ENCODE peak calls at places on chromosomes 3 and 15, in five cellular contexts. One of them, this sample, is unnamed.

GRCh38 chr3:54822206-54822605 is 105.7 kb downstream of the LRTM1 start:
- DNase-seq in OCI-LY7: no peak
- DNase-seq in mammary epithelial cell: peak
- DNase-seq in A549: no peak
- DNase-seq in fibroblast of lung: peak
- DNase-seq in this sample: no peak

GRCh38 chr3:66379565-66379964 is 121.3 kb downstream of the LRIG1 start:
- DNase-seq in OCI-LY7: no peak
- DNase-seq in mammary epithelial cell: no peak
- DNase-seq in A549: no peak
- DNase-seq in fibroblast of lung: no peak
- DNase-seq in this sample: no peak

GRCh38 chr15:64536244-64536836 is 76.0 kb downstream of the ZNF609 start:
- DNase-seq in OCI-LY7: no peak
- DNase-seq in mammary epithelial cell: peak
- DNase-seq in A549: peak
- DNase-seq in fibroblast of lung: peak
- DNase-seq in this sample: peak

GRCh38 chr15:63856711-63857458 is 23.1 kb upstream of the HERC1 start:
- DNase-seq in OCI-LY7: no peak
- DNase-seq in mammary epithelial cell: peak
- DNase-seq in A549: no peak
- DNase-seq in fibroblast of lung: peak
- DNase-seq in this sample: no peak

GRCh38 chr3:107578523-107578922 is 55.8 kb downstream of the BBX start:
- DNase-seq in OCI-LY7: no peak
- DNase-seq in mammary epithelial cell: no peak
- DNase-seq in A549: no peak
- DNase-seq in fibroblast of lung: no peak
- DNase-seq in this sample: no peak

GRCh38 chr3:51974963-51975856 is at the start of gene ABHD14A:
- DNase-seq in OCI-LY7: peak
- DNase-seq in mammary epithelial cell: peak
- DNase-seq in A549: peak
- DNase-seq in fibroblast of lung: peak
- DNase-seq in this sample: peak

GRCh38 chr3:65888980-65889706 is 149.6 kb downstream of the MAGI1 start:
- DNase-seq in OCI-LY7: no peak
- DNase-seq in mammary epithelial cell: peak
- DNase-seq in A549: peak
- DNase-seq in fibroblast of lung: peak
- DNase-seq in this sample: peak

GRCh38 chr3:17424137-17424536 is 318.3 kb downstream of the TBC1D5 start:
- DNase-seq in OCI-LY7: no peak
- DNase-seq in mammary epithelial cell: no peak
- DNase-seq in A549: no peak
- DNase-seq in fibroblast of lung: no peak
- DNase-seq in this sample: no peak

GRCh38 chr3:156293566-156293965 is 173.2 kb downstream of the KCNAB1 start:
- DNase-seq in OCI-LY7: no peak
- DNase-seq in mammary epithelial cell: no peak
- DNase-seq in A549: no peak
- DNase-seq in fibroblast of lung: no peak
- DNase-seq in this sample: no peak

GRCh38 chr15:78108300-78109084 is 16.1 kb downstream of the SH2D7 start:
- DNase-seq in OCI-LY7: peak
- DNase-seq in mammary epithelial cell: peak
- DNase-seq in A549: peak
- DNase-seq in fibroblast of lung: peak
- DNase-seq in this sample: peak

GRCh38 chr3:195892355-195893120 is 15.8 kb downstream of the TNK2 start:
- DNase-seq in OCI-LY7: no peak
- DNase-seq in mammary epithelial cell: peak
- DNase-seq in A549: no peak
- DNase-seq in fibroblast of lung: peak
- DNase-seq in this sample: no peak

GRCh38 chr3:115602194-115602593 is 21.1 kb upstream of the GAP43 start:
- DNase-seq in OCI-LY7: no peak
- DNase-seq in mammary epithelial cell: no peak
- DNase-seq in A549: no peak
- DNase-seq in fibroblast of lung: no peak
- DNase-seq in this sample: no peak

GRCh38 chr3:54712539-54712938 is 215.3 kb downstream of the LRTM1 start:
- DNase-seq in OCI-LY7: no peak
- DNase-seq in mammary epithelial cell: no peak
- DNase-seq in A549: no peak
- DNase-seq in fibroblast of lung: peak
- DNase-seq in this sample: no peak

GRCh38 chr3:129565902-129566301 is 22.9 kb downstream of the H1-8 start:
- DNase-seq in OCI-LY7: no peak
- DNase-seq in mammary epithelial cell: no peak
- DNase-seq in A549: no peak
- DNase-seq in fibroblast of lung: no peak
- DNase-seq in this sample: no peak

GRCh38 chr3:38015485-38015884 is 14.0 kb downstream of the PLCD1 start:
- DNase-seq in OCI-LY7: no peak
- DNase-seq in mammary epithelial cell: no peak
- DNase-seq in A549: no peak
- DNase-seq in fibroblast of lung: no peak
- DNase-seq in this sample: no peak

GRCh38 chr3:53153267-53153823 is 7.7 kb upstream of the PRKCD start:
- DNase-seq in OCI-LY7: no peak
- DNase-seq in mammary epithelial cell: no peak
- DNase-seq in A549: no peak
- DNase-seq in fibroblast of lung: no peak
- DNase-seq in this sample: no peak

GRCh38 chr15:60479711-60480110 is 769 bp upstream of the ICE2 start:
- DNase-seq in OCI-LY7: peak
- DNase-seq in mammary epithelial cell: no peak
- DNase-seq in A549: no peak
- DNase-seq in fibroblast of lung: no peak
- DNase-seq in this sample: no peak
- H3K4me2 ChIP-seq in OCI-LY7: peak
- H3K4me2 ChIP-seq in mammary epithelial cell: peak
- H3K4me2 ChIP-seq in A549: peak
- H3K4me2 ChIP-seq in fibroblast of lung: peak
- H3K4me2 ChIP-seq in this sample: peak

DNA sequence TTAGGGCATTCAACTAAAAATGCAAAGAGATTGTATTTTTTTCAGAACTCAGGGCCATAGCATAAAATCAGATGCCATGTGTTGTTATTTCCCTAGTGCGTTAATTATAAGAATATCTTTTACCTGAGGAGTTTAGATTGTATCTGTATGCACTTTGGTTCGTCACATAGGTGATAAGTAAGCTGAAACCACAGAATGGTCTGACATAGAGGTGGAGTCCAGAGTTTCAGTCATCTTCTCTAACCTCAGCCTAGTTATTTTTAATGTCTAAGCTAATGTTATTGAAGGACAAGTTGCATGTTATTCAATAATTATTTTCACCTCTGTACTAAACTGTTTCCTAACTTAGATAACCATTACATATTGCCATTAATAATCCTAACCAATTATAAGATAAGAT is 27.1 kb upstream of the CNTN4 start:
- DNase-seq in OCI-LY7: no peak
- DNase-seq in mammary epithelial cell: no peak
- DNase-seq in A549: no peak
- DNase-seq in fibroblast of lung: no peak
- DNase-seq in this sample: no peak
- H3K4me2 ChIP-seq in OCI-LY7: no peak
- H3K4me2 ChIP-seq in mammary epithelial cell: no peak
- H3K4me2 ChIP-seq in A549: no peak
- H3K4me2 ChIP-seq in fibroblast of lung: no peak
- H3K4me2 ChIP-seq in this sample: no peak

DNA sequence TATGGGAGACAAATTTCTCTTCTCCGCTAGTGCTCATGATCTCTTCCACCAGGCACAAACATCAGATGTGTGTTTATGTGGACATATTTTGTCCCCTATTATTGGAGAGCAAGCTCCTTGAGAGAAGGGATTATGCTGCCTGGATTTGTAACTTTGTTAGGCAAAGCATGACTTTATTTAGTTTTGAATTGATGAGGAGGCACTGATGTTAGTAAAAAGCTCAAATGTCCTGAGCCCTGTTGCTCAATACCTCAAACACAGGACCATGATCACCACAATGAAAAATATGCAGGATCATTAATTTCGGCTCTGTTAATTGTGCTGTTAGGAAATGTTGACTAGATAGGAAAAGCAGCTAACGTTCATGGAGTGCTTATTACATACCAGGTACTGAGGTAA is 29.1 kb downstream of the SCG5 start:
- DNase-seq in OCI-LY7: no peak
- DNase-seq in mammary epithelial cell: no peak
- DNase-seq in A549: no peak
- DNase-seq in fibroblast of lung: no peak
- DNase-seq in this sample: no peak
- H3K4me2 ChIP-seq in OCI-LY7: no peak
- H3K4me2 ChIP-seq in mammary epithelial cell: peak
- H3K4me2 ChIP-seq in A549: no peak
- H3K4me2 ChIP-seq in fibroblast of lung: no peak
- H3K4me2 ChIP-seq in this sample: no peak

GRCh38 chr3:106399208-106399607 is 530.4 kb upstream of the CBLB start:
- DNase-seq in OCI-LY7: no peak
- DNase-seq in mammary epithelial cell: no peak
- DNase-seq in A549: no peak
- DNase-seq in fibroblast of lung: peak
- DNase-seq in this sample: no peak
- H3K4me2 ChIP-seq in OCI-LY7: no peak
- H3K4me2 ChIP-seq in mammary epithelial cell: no peak
- H3K4me2 ChIP-seq in A549: no peak
- H3K4me2 ChIP-seq in fibroblast of lung: no peak
- H3K4me2 ChIP-seq in this sample: no peak

GRCh38 chr15:85406916-85407315 is 26.5 kb downstream of the AKAP13 start:
- DNase-seq in OCI-LY7: no peak
- DNase-seq in mammary epithelial cell: no peak
- DNase-seq in A549: no peak
- DNase-seq in fibroblast of lung: peak
- DNase-seq in this sample: no peak

GRCh38 chr15:85403745-85404144 is 23.3 kb downstream of the AKAP13 start:
- DNase-seq in OCI-LY7: no peak
- DNase-seq in mammary epithelial cell: peak
- DNase-seq in A549: no peak
- DNase-seq in fibroblast of lung: peak
- DNase-seq in this sample: no peak

GRCh38 chr15:85405467-85405866 is 25.1 kb downstream of the AKAP13 start:
- DNase-seq in OCI-LY7: no peak
- DNase-seq in mammary epithelial cell: no peak
- DNase-seq in A549: no peak
- DNase-seq in fibroblast of lung: no peak
- DNase-seq in this sample: no peak

GRCh38 chr15:85404156-85404921 is 23.9 kb downstream of the AKAP13 start:
- DNase-seq in OCI-LY7: peak
- DNase-seq in mammary epithelial cell: no peak
- DNase-seq in A549: no peak
- DNase-seq in fibroblast of lung: no peak
- DNase-seq in this sample: no peak

DNA sequence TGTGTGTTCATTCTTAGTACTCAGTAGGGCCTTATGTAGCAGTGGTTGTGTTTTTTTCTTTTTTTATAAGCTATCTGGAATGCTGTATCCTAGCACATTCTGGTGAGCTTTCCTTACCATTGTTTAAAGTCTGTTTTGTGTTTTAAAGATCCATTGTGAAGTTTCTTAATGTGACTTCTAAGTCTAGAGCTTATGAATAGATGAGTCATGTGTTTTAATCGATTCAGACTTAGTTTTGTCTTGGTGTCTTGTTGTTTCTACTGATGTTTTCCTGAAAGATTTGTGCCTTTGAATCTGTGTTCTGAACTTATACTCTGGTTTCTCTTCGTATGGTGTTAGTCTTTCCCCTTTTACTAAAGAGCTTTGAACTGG is 24.5 kb downstream of the AKAP13 start:
- DNase-seq in OCI-LY7: no peak
- DNase-seq in mammary epithelial cell: peak
- DNase-seq in A549: no peak
- DNase-seq in fibroblast of lung: peak
- DNase-seq in this sample: no peak
- H3K4me2 ChIP-seq in OCI-LY7: peak
- H3K4me2 ChIP-seq in mammary epithelial cell: peak
- H3K4me2 ChIP-seq in A549: peak
- H3K4me2 ChIP-seq in fibroblast of lung: peak
- H3K4me2 ChIP-seq in this sample: peak

DNA sequence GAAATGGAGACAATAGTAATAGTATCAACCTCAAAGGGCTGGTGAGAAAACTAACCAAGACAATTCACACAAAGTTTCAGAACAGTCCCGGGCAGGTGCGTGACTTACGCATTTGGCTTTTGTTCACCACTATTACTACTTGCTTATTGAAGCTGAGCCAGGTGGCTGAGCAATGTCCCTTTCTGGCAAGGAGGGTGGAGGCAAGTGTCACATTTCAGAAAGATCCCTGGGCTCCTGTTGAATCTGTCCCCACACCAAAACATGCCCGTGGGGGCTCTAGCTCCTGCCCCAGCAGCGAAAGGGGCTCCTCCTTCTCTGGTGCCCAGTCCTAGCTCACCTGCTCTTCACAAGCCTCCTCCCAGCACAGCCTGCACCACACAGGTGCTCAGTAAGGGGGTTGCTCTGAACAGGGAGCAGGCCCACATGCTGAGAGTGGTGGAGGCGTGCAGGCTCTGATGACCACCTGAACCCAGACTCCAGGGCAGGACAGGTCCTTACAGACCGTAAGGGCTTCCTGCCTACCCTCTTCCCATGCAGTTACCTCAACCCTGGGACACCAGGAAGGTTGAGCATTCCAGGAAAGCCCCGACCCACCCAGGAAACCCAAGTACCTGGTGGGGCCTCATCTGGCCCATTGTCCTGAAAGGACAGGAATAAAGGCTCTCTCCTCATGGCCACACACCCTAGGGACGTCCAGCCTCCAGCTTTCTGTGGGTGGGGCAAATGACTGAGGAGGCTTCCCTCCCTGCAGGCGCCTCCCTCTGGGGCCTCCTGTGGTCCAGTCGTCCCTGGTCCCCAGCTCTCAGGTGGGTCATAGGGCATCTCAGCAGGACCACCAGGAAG is 32.6 kb downstream of the SEMA7A start:
- DNase-seq in OCI-LY7: peak
- DNase-seq in mammary epithelial cell: peak
- DNase-seq in A549: no peak
- DNase-seq in fibroblast of lung: peak
- DNase-seq in this sample: no peak
- H3K4me2 ChIP-seq in OCI-LY7: peak
- H3K4me2 ChIP-seq in mammary epithelial cell: no peak
- H3K4me2 ChIP-seq in A549: no peak
- H3K4me2 ChIP-seq in fibroblast of lung: no peak
- H3K4me2 ChIP-seq in this sample: peak

GRCh38 chr3:11156026-11156410 is 1.7 kb downstream of the HRH1 start:
- DNase-seq in OCI-LY7: no peak
- DNase-seq in mammary epithelial cell: no peak
- DNase-seq in A549: no peak
- DNase-seq in fibroblast of lung: no peak
- DNase-seq in this sample: no peak
- H3K4me2 ChIP-seq in OCI-LY7: no peak
- H3K4me2 ChIP-seq in mammary epithelial cell: no peak
- H3K4me2 ChIP-seq in A549: peak
- H3K4me2 ChIP-seq in fibroblast of lung: peak
- H3K4me2 ChIP-seq in this sample: peak

This sample was measured in keratinocyte.